ENCODE peak calls at places on chromosomes 6 and 20, in six cellular contexts. Y is small intestine, G is germinal center, X is pulmonary artery endothelial cell, P is tibial nerve, N is immature natural killer cell. V is an unnamed sample.

GRCh38 chr6:148548065-148548748 is 198.6 kb upstream of the UST start:
- DNase-seq in Y (no peak), G (no peak), X (no peak), P (no peak), N (no peak), V (peak; percentile 79)

GRCh38 chr6:162217811-162218450 is 509.6 kb downstream of the PRKN start:
- DNase-seq in Y (no peak), G (no peak), X (no peak), P (no peak), N (no peak), V (no peak)

GRCh38 chr6:32460528-32460927 is 20.8 kb downstream of the HLA-DRA start:
- DNase-seq in Y (no peak), G (peak; percentile 41), X (no peak), P (no peak), N (no peak), V (no peak)

GRCh38 chr6:134073156-134073555 is 20.7 kb upstream of the SLC2A12 start:
- DNase-seq in Y (no peak), G (no peak), X (no peak), P (no peak), N (no peak), V (no peak)

GRCh38 chr20:51695574-51696303 is 72.5 kb downstream of the ATP9A start:
- DNase-seq in Y (no peak), G (no peak), X (peak; percentile 69), P (no peak), N (no peak), V (peak; percentile 77)

GRCh38 chr6:27358786-27359185 is 29.8 kb upstream of the ZNF391 start:
- DNase-seq in Y (no peak), G (no peak), X (no peak), P (no peak), N (no peak), V (no peak)

GRCh38 chr6:146532702-146533101 is 10.9 kb upstream of the RAB32 start:
- DNase-seq in Y (no peak), G (no peak), X (no peak), P (no peak), N (no peak), V (no peak)

GRCh38 chr6:164417537-164417936 is 891.9 kb downstream of the C6orf118 start:
- DNase-seq in Y (no peak), G (no peak), X (no peak), P (no peak), N (no peak), V (no peak)

GRCh38 chr6:125201961-125202729 is 48.6 kb downstream of the TPD52L1 start:
- DNase-seq in Y (peak; percentile 36), G (no peak), X (peak; percentile 55), P (peak; percentile 26), N (no peak), V (peak; percentile 80)

GRCh38 chr6:90294614-90294988 is 2.0 kb downstream of the BACH2 start:
- DNase-seq in Y (no peak), G (peak; percentile 39), X (no peak), P (no peak), N (no peak), V (no peak)